ENCODE peak calls at places on chromosomes 16 and 17, in eight cellular contexts. F, C, L, Z, N, K, S and A are unnamed samples.

GRCh38 chr16:58021661-58022551 is 3.6 kb upstream of the MMP15 start:
- DNase-seq in K (no peak), Z (peak), L (no peak), N (peak), C (no peak), F (no peak), S (no peak), A (no peak)

GRCh38 chr17:20263595-20263994 is 203.7 kb downstream of the LGALS9B start:
- DNase-seq in N (no peak), L (no peak), C (no peak), F (no peak), S (no peak), K (no peak), Z (no peak), A (no peak)

GRCh38 chr16:35391328-35391727 is 1931.9 kb downstream of the TP53TG3F start:
- DNase-seq in Z (no peak), C (no peak), L (peak), K (peak), S (no peak), N (no peak), F (peak), A (no peak)

GRCh38 chr17:64345691-64346376 is 44.8 kb downstream of the PECAM1 start:
- DNase-seq in S (peak), F (peak), N (no peak), L (no peak), K (no peak), C (no peak), Z (no peak), A (peak)

GRCh38 chr16:67560827-67561342 is 1.4 kb upstream of the CTCF start:
- DNase-seq in L (no peak), F (no peak), N (peak), C (no peak), K (no peak), Z (peak), S (no peak), A (no peak)

GRCh38 chr17:38881600-38882191 is 11.8 kb downstream of the LASP1 start:
- DNase-seq in F (peak), S (peak), N (no peak), K (peak), Z (peak), L (peak), C (no peak), A (no peak)

GRCh38 chr17:7897773-7898172 is 9.2 kb downstream of the CHD3 start:
- DNase-seq in F (no peak), C (peak), Z (peak), S (no peak), L (peak), K (no peak), N (no peak), A (no peak)

GRCh38 chr16:49687603-49688002 is 168.3 kb downstream of the ZNF423 start:
- DNase-seq in N (no peak), S (no peak), K (no peak), L (no peak), F (no peak), Z (no peak), C (no peak), A (no peak)

GRCh38 chr16:31568577-31569359 is 41.1 kb downstream of the AHSP start:
- DNase-seq in Z (no peak), K (no peak), S (no peak), C (no peak), L (peak), N (no peak), F (no peak), A (no peak)

GRCh38 chr17:8119575-8120519 is 1.5 kb upstream of the ALOXE3 start:
- DNase-seq in C (peak), N (peak), L (peak), S (peak), K (peak), F (peak), Z (peak), A (no peak)

GRCh38 chr17:1764274-1764673 is 2.4 kb downstream of the SERPINF1 start:
- DNase-seq in L (peak), K (no peak), S (peak), F (peak), C (no peak), N (peak), Z (peak), A (no peak)

GRCh38 chr17:40534431-40535189 is 30.7 kb downstream of the CCR7 start:
- DNase-seq in S (no peak), N (peak), F (no peak), Z (no peak), K (no peak), C (no peak), L (no peak), A (no peak)

GRCh38 chr17:28735242-28735722 is 6.7 kb downstream of the NEK8 start:
- DNase-seq in Z (peak), K (no peak), L (no peak), F (no peak), C (no peak), S (no peak), N (no peak), A (no peak)

GRCh38 chr16:15775209-15775608 is 81.6 kb downstream of the MYH11 start:
- DNase-seq in F (no peak), S (no peak), L (no peak), Z (no peak), N (no peak), C (peak), K (no peak), A (no peak)

GRCh38 chr17:79651751-79652150 is 40.9 kb upstream of the RBFOX3 start:
- DNase-seq in L (no peak), S (no peak), K (no peak), C (no peak), Z (no peak), F (no peak), N (no peak), A (no peak)

GRCh38 chr17:7835818-7836595 is 2.0 kb downstream of the KDM6B start:
- DNase-seq in L (peak), N (no peak), Z (no peak), S (peak), F (peak), K (peak), C (peak), A (peak)

GRCh38 chr17:6457688-6458190 is 13.5 kb downstream of the PIMREG start:
- DNase-seq in S (no peak), L (no peak), Z (peak), K (no peak), C (no peak), F (no peak), N (peak), A (no peak)

GRCh38 chr17:61735807-61736206 is 127.5 kb downstream of the BRIP1 start:
- DNase-seq in F (no peak), N (no peak), C (no peak), Z (no peak), L (no peak), K (no peak), S (no peak), A (no peak)

GRCh38 chr17:81309140-81309858 is 14.2 kb upstream of the SLC38A10 start:
- DNase-seq in N (peak), K (no peak), C (peak), S (peak), Z (peak), F (peak), L (peak), A (no peak)

GRCh38 chr17:36683387-36683786 is 82.0 kb downstream of the MRM1 start:
- DNase-seq in N (no peak), S (no peak), C (no peak), L (no peak), K (no peak), F (no peak), Z (no peak), A (no peak)

GRCh38 chr16:73179671-73180370 is 131.9 kb upstream of the ZFHX3 start:
- DNase-seq in S (peak), N (no peak), F (peak), C (no peak), Z (no peak), L (peak), K (no peak), A (no peak)

GRCh38 chr17:35227546-35227945 is 15.3 kb upstream of the SLFN5 start:
- DNase-seq in L (no peak), Z (no peak), S (no peak), F (no peak), N (no peak), K (no peak), C (no peak), A (no peak)

GRCh38 chr17:17391575-17392370 is 85.0 kb upstream of the MED9 start:
- DNase-seq in F (no peak), K (no peak), C (no peak), Z (peak), S (no peak), L (no peak), N (no peak), A (no peak)

GRCh38 chr17:14019186-14019956 is 49.9 kb upstream of the COX10 start:
- DNase-seq in F (no peak), K (no peak), C (no peak), L (no peak), N (no peak), Z (peak), S (no peak), A (no peak)

GRCh38 chr17:73360961-73361761 is 49.4 kb upstream of the CDC42EP4 start:
- DNase-seq in N (no peak), C (no peak), Z (no peak), L (peak), K (no peak), F (no peak), S (no peak), A (no peak)

GRCh38 chr17:48747445-48748363 is 19.2 kb upstream of the HOXB13 start:
- DNase-seq in L (no peak), C (no peak), K (no peak), N (no peak), S (no peak), Z (peak), F (no peak), A (no peak)

GRCh38 chr16:14329727-14330363 is 258.7 kb downstream of the MRTFB start:
- DNase-seq in S (no peak), K (no peak), F (no peak), N (no peak), L (no peak), C (no peak), Z (no peak), A (no peak)

GRCh38 chr16:51888021-51888420 is 658.9 kb downstream of the TOX3 start:
- DNase-seq in N (no peak), Z (no peak), C (no peak), F (no peak), S (no peak), L (no peak), K (no peak), A (no peak)

GRCh38 chr17:11644265-11645212 is 46.3 kb downstream of the DNAH9 start:
- DNase-seq in Z (peak), C (peak), K (peak), S (peak), L (peak), F (peak), N (no peak), A (no peak)

GRCh38 chr16:75301804-75302203 is 50.4 kb upstream of the BCAR1 start:
- DNase-seq in Z (no peak), F (no peak), L (no peak), S (no peak), C (no peak), K (no peak), N (no peak), A (no peak)

GRCh38 chr16:3023415-3023668 is 400 bp downstream of the HCFC1R1 start:
- DNase-seq in Z (peak), K (no peak), S (peak), N (no peak), L (peak), C (peak), F (peak), A (peak)

GRCh38 chr17:59617141-59617757 is 2.4 kb upstream of the CLTC start:
- DNase-seq in K (no peak), L (no peak), F (no peak), Z (no peak), N (no peak), S (no peak), C (no peak), A (no peak)
- H3K27ac ChIP-seq in K (no peak), L (no peak), F (no peak), Z (no peak), N (no peak), S (no peak), C (no peak), A (peak)

GRCh38 chr16:80852261-80852872 is 48.0 kb upstream of the CDYL2 start:
- DNase-seq in F (no peak), L (peak), S (no peak), Z (no peak), C (peak), K (no peak), N (no peak), A (no peak)
- TF ChIP-seq CTCF in F (peak), L (peak), S (peak), Z (peak), C (peak), K (no peak), N (no peak), A (peak)

GRCh38 chr16:88774544-88775393 is 10.3 kb downstream of the PIEZO1 start:
- DNase-seq in Z (peak), S (no peak), K (no peak), L (no peak), C (no peak), F (no peak), N (no peak), A (no peak)
- H3K27ac ChIP-seq in Z (peak), S (peak), K (no peak), L (no peak), C (no peak), F (peak), N (no peak), A (no peak)

DNA sequence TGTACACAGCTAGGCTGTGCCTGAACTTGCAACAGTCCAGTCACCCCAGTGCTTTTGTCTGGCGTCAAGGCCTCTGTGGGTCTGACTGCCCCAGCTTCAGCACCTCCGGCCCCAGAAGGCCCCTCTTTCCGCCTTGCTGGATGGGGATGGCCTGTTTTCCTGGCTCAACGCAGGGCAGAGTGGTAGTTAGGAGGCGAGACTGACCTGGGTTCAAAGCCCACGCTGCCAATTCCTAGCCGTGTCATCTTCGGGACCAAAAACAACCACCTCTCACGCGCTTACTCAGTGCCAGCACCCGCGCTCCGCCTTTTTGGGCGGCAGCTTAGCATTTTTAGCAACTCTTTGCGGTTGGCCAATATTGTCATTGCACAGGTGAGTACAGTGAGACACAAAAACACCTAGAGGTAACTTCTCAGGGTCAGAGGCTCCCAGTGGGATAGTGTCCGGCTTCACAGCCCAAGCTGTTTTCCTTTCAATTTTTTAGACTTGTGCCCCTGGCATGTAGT is 4.6 kb downstream of the MYBBP1A start:
- DNase-seq in C (no peak), Z (peak), F (no peak), L (peak), S (no peak), K (no peak), N (peak), A (no peak)
- TF ChIP-seq CTCF in C (no peak), Z (no peak), F (no peak), L (no peak), S (no peak), K (no peak), N (no peak), A (no peak)

GRCh38 chr16:81440888-81441663 is 3.5 kb upstream of the CMIP start:
- DNase-seq in F (no peak), Z (no peak), L (no peak), K (no peak), C (no peak), N (no peak), S (no peak), A (no peak)

GRCh38 chr16:81444448-81445121 is at the start of gene CMIP:
- DNase-seq in L (peak), S (peak), N (peak), Z (peak), K (peak), F (peak), C (peak), A (peak)

GRCh38 chr16:81443688-81444447 is 740 bp upstream of the CMIP start:
- DNase-seq in S (peak), L (peak), K (no peak), F (no peak), Z (peak), C (no peak), N (peak), A (no peak)

GRCh38 chr16:81442909-81443687 is 1.5 kb upstream of the CMIP start:
- DNase-seq in K (no peak), C (no peak), F (no peak), Z (peak), N (no peak), S (no peak), L (no peak), A (no peak)

DNA sequence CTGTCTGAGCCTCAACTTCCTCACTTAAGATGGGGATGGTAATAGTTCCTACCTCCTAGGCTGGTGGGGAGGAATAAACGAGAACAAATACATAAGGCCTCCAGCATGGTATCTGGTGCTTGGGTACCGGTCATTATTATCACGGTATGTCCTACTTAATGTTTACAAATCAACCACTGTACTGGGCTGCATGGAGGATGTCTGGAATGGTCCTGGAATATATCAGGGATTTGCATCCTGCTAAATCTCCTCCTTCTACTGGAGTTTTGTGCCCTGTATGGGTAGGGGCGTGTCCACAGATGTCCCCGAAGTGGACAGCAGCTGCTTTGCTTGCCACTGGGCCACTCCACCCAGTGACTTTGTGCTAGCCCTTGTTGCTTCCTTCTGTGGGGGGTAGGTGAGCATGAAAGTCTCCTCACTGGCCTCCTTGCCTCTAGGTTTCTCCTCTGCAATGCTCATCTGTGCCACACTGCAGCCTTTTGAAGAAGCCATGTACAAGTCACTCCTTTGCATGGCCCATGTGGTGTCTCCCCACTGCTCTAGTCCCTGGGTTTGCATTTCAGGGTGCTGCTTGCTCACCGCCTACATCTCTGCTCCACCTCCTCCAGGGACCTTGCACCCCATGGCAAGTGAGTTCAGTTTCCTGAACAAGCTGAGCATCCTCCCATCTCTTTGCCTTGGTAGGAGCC is 2.2 kb upstream of the CMIP start:
- DNase-seq in K (no peak), F (no peak), C (no peak), S (no peak), N (no peak), Z (peak), L (no peak), A (no peak)
- H3K27ac ChIP-seq in K (no peak), F (no peak), C (peak), S (no peak), N (peak), Z (no peak), L (no peak), A (no peak)

GRCh38 chr17:78390241-78391050 is 12.0 kb downstream of the PGS1 start:
- DNase-seq in Z (peak), L (no peak), K (no peak), F (peak), S (no peak), C (peak), N (no peak), A (no peak)
- TF ChIP-seq CTCF in Z (peak), L (no peak), K (no peak), F (peak), S (no peak), C (no peak), N (peak), A (no peak)

DNA sequence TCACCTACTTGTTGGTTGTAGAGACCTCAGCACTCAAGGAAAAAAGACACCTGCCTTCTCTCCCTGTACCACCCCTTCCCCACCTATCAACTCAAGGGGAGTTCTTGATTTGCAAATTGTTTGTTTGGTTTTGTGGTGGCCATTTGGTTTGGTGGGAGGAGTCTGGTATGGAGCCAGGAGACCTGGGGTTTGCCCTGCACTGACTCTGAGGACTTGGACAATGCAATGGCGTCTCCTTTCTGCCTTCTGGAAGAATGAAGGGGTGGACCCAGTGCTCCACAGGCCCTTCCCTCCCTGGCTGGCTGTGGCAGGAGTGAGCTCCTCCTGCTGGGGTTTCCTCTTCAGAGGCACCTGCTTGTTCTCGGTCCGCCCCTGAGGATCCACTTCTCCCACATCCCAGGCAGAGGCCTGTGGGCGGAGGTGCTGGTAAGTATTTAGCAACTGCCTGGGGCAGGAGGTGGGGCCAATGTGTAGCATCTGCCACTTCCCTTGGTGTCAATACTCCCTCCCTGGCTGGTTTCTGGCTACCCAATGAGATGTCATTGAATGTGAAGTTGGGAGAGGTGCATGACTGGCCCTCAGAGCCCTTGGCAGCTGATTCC is 164.5 kb downstream of the NTN1 start:
- DNase-seq in S (no peak), N (no peak), L (no peak), K (no peak), C (no peak), F (no peak), Z (peak), A (no peak)
- H3K27ac ChIP-seq in S (no peak), N (no peak), L (peak), K (no peak), C (no peak), F (no peak), Z (no peak), A (no peak)

GRCh38 chr16:55624696-55625095 is 31.1 kb upstream of the SLC6A2 start:
- DNase-seq in N (no peak), Z (no peak), K (no peak), C (no peak), L (no peak), F (no peak), S (no peak), A (no peak)

GRCh38 chr16:55623640-55624039 is 32.1 kb upstream of the SLC6A2 start:
- DNase-seq in F (no peak), K (no peak), C (no peak), N (no peak), S (no peak), Z (no peak), L (no peak), A (no peak)

GRCh38 chr16:55622302-55622701 is 33.5 kb upstream of the SLC6A2 start:
- DNase-seq in N (no peak), S (no peak), K (no peak), F (no peak), C (no peak), L (no peak), Z (no peak), A (no peak)

GRCh38 chr16:55621771-55622170 is 34.0 kb upstream of the SLC6A2 start:
- DNase-seq in K (no peak), L (peak), C (no peak), N (no peak), Z (no peak), S (no peak), F (no peak), A (no peak)

GRCh38 chr16:55622930-55623561 is 32.7 kb upstream of the SLC6A2 start:
- DNase-seq in C (peak), L (peak), S (no peak), F (no peak), Z (peak), K (no peak), N (no peak), A (no peak)
- TF ChIP-seq CTCF in C (peak), L (peak), S (no peak), F (no peak), Z (no peak), K (no peak), N (no peak), A (peak)